ENCODE peak calls at places on chromosome 15, in eight cellular contexts. K is lung, M is WERI-Rb-1, T is upper lobe of right lung, F is endodermal cell, J is GM12865, W is AG10803, G is A549. X is an unnamed sample.

GRCh38 chr15:63403254-63403945 is 21.8 kb upstream of the CA12 start:
- DNase-seq in K (no peak), M (no peak), T (no peak), F (no peak), J (no peak), W (no peak), G (no peak), X (peak; percentile 20)

GRCh38 chr15:101105059-101105851 is 146.6 kb downstream of the CHSY1 start:
- DNase-seq in K (no peak), M (no peak), T (no peak), F (no peak), J (no peak), W (no peak), G (no peak), X (no peak)

GRCh38 chr15:40754574-40754882 is 526 bp downstream of the RMDN3 start:
- DNase-seq in K (no peak), M (no peak), T (peak; percentile 76), F (peak; percentile 66), J (no peak), W (peak; percentile 15), G (no peak), X (peak; percentile 18)

GRCh38 chr15:70566047-70566835 is 197.1 kb downstream of the UACA start:
- DNase-seq in K (no peak), M (no peak), T (no peak), F (peak; percentile 76), J (no peak), W (no peak), G (no peak), X (no peak)

GRCh38 chr15:64642875-64643274 is 132.5 kb downstream of the RBPMS2 start:
- DNase-seq in K (no peak), M (no peak), T (no peak), F (no peak), J (no peak), W (no peak), G (no peak), X (no peak)

GRCh38 chr15:73002509-73002908 is 49.8 kb upstream of the NEO1 start:
- DNase-seq in K (no peak), M (no peak), T (no peak), F (no peak), J (no peak), W (peak; percentile 97), G (no peak), X (no peak)

GRCh38 chr15:91589360-91589759 is 264.1 kb upstream of the SLCO3A1 start:
- DNase-seq in K (no peak), M (no peak), T (no peak), F (no peak), J (no peak), W (no peak), G (no peak), X (no peak)

GRCh38 chr15:75153084-75153483 is 48.6 kb upstream of the C15orf39 start:
- DNase-seq in K (peak; percentile 33), M (no peak), T (no peak), F (no peak), J (peak; percentile 87), W (no peak), G (peak; percentile 84), X (peak; percentile 52)

GRCh38 chr15:47514251-47514652 is 203.1 kb upstream of the SEMA6D start:
- DNase-seq in K (no peak), M (no peak), T (no peak), F (no peak), J (no peak), W (peak; percentile 43), G (no peak), X (peak; percentile 57)

GRCh38 chr15:63030101-63030528 is 12.4 kb upstream of the TPM1 start:
- DNase-seq in K (peak; percentile 43), M (no peak), T (no peak), F (no peak), J (no peak), W (peak; percentile 83), G (no peak), X (peak; percentile 22)

GRCh38 chr15:67924359-67924974 is 84.6 kb upstream of the RNU6-1 start:
- DNase-seq in K (no peak), M (no peak), T (no peak), F (no peak), J (no peak), W (no peak), G (no peak), X (no peak)

GRCh38 chr15:51438526-51438925 is 97.1 kb downstream of the GLDN start:
- DNase-seq in K (no peak), M (no peak), T (no peak), F (no peak), J (no peak), W (no peak), G (no peak), X (no peak)

GRCh38 chr15:41997845-41998244 is 23.0 kb downstream of the PLA2G4E start:
- DNase-seq in K (no peak), M (no peak), T (peak; percentile 48), F (no peak), J (no peak), W (no peak), G (no peak), X (no peak)

GRCh38 chr15:29568840-29569532 is 253.3 kb downstream of the TJP1 start:
- DNase-seq in K (no peak), M (peak; percentile 21), T (no peak), F (peak; percentile 78), J (peak; percentile 7), W (no peak), G (peak; percentile 81), X (peak; percentile 15)

GRCh38 chr15:50058231-50058630 is 60.8 kb downstream of the ATP8B4 start:
- DNase-seq in K (no peak), M (no peak), T (no peak), F (no peak), J (no peak), W (no peak), G (no peak), X (peak; percentile 46)

GRCh38 chr15:33309602-33310276 is 1.0 kb upstream of the RYR3 start:
- DNase-seq in K (no peak), M (peak; percentile 73), T (no peak), F (peak; percentile 91), J (peak; percentile 70), W (no peak), G (peak; percentile 46), X (peak; percentile 2)

GRCh38 chr15:43390723-43391122 is 19.8 kb downstream of the TUBGCP4 start:
- DNase-seq in K (no peak), M (no peak), T (no peak), F (no peak), J (no peak), W (peak; percentile 21), G (no peak), X (peak; percentile 59)

GRCh38 chr15:78841891-78842290 is 30.6 kb upstream of the ADAMTS7 start:
- DNase-seq in K (no peak), M (no peak), T (peak; percentile 27), F (no peak), J (no peak), W (no peak), G (no peak), X (no peak)

GRCh38 chr15:62128916-62129315 is 36.2 kb downstream of the C2CD4B start:
- DNase-seq in K (no peak), M (no peak), T (no peak), F (no peak), J (peak; percentile 38), W (no peak), G (no peak), X (no peak)

GRCh38 chr15:60962087-60962486 is 267.0 kb downstream of the RORA start:
- DNase-seq in K (no peak), M (no peak), T (no peak), F (no peak), J (no peak), W (no peak), G (no peak), X (no peak)

GRCh38 chr15:60966746-60967145 is 262.4 kb downstream of the RORA start:
- DNase-seq in K (no peak), M (no peak), T (no peak), F (no peak), J (no peak), W (no peak), G (no peak), X (no peak)

GRCh38 chr15:60963557-60963956 is 265.5 kb downstream of the RORA start:
- DNase-seq in K (no peak), M (no peak), T (no peak), F (no peak), J (no peak), W (no peak), G (no peak), X (no peak)

GRCh38 chr15:60966316-60966715 is 262.8 kb downstream of the RORA start:
- DNase-seq in K (no peak), M (no peak), T (no peak), F (no peak), J (no peak), W (peak; percentile 48), G (no peak), X (no peak)

GRCh38 chr15:60964527-60964926 is 264.6 kb downstream of the RORA start:
- DNase-seq in K (no peak), M (no peak), T (no peak), F (peak; percentile 69), J (peak; percentile 2), W (peak; percentile 34), G (peak; percentile 13), X (no peak)
- TF ChIP-seq CTCF in K (no peak), M (peak; percentile 2), T (no peak), F (peak; percentile 59), J (no peak), W (no peak), G (no peak), X (no peak)

DNA sequence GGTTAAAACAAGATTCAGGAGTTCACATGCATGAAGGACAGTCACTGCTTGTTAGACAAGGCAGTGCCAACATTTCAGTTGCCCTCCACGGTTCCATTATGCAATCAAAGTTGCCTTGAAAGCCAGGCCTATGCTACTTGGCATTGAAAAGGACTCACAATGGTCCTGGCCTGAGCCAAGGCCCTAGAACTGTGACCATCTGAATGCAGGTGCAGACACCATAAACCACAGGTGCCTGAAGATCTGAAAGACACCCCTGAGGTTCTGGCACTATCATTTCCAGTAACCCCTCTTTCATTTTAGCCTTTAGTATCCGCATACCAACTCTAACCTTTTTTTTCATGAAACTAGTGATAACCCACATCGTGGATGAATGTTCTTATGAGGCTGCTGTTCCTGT is 2.8 kb downstream of the GABRA5 start:
- DNase-seq in K (no peak), M (no peak), T (no peak), F (no peak), J (no peak), W (no peak), G (no peak), X (no peak)
- H3K4me3 ChIP-seq in K (no peak overlapping the region), M (no peak overlapping the region), T (no peak overlapping the region), F (no peak overlapping the region), J (no peak overlapping the region), W (no peak overlapping the region), G (no peak overlapping the region), X (no peak overlapping the region)

GRCh38 chr15:36645106-36645505 is 65.7 kb downstream of the CDIN1 start:
- DNase-seq in K (no peak), M (no peak), T (no peak), F (no peak), J (no peak), W (peak; percentile 15), G (peak; percentile 3), X (peak; percentile 31)
- TF ChIP-seq CTCF in K (no peak), M (no peak), T (peak; percentile 24), F (peak; percentile 42), J (no peak), W (peak; percentile 46), G (no peak), X (peak; percentile 3)

DNA sequence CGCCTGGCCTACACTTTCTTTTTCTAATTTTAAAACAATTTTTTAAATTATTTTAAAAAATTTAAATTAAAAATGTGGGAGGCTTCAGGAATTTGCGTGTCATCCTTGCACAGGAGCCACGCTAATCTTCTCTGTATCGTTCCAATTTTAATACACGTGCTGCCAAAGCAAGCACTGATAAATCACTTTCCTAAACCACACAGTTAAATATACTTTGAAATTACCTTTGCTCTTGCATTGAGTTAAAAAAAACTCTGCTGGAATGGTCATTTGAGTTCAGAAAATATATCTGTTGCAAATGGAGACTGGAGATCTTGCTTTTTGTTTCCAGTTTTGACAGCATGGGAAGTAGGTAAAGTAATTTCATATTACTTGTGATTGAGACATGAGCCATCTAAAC is 23.6 kb downstream of the GATM start:
- DNase-seq in K (no peak), M (no peak), T (no peak), F (no peak), J (no peak), W (no peak), G (no peak), X (no peak)
- H3K4me3 ChIP-seq in K (no peak overlapping the region), M (no peak overlapping the region), T (no peak overlapping the region), F (no peak overlapping the region), J (no peak overlapping the region), W (no peak overlapping the region), G (no peak overlapping the region), X (no peak overlapping the region)

X was measured in cardiac fibroblast.